ENCODE peak calls at places on chromosomes 16 and 17, in ten cellular contexts. I is AG10803, C is A673, F is BE2C, H is epithelial cell of esophagus, B is Caco-2, X is foreskin fibroblast, T is AG04450, M is AG04449, J is suprapubic skin. D is an unnamed sample.

GRCh38 chr16:50282010-50282538 is 15.7 kb downstream of the ADCY7 start:
- DNase-seq in X (no peak), H (no peak), T (no peak), J (no peak), B (no peak), M (no peak), F (no peak), I (peak), C (no peak), D (peak)

GRCh38 chr17:58666858-58667267 is 25.0 kb downstream of the TEX14 start:
- DNase-seq in J (no peak), H (peak), B (peak), C (peak), M (no peak), T (no peak), I (peak), X (peak), F (no peak), D (peak)

GRCh38 chr16:55056585-55057520 is 126.2 kb downstream of the IRX5 start:
- DNase-seq in X (peak), C (peak), H (peak), B (peak), M (no peak), T (no peak), J (no peak), F (peak), I (no peak), D (no peak)

GRCh38 chr16:24208710-24209109 is 47.4 kb upstream of the CACNG3 start:
- DNase-seq in X (no peak), B (no peak), J (no peak), I (no peak), M (no peak), F (no peak), T (no peak), H (no peak), C (peak), D (no peak)

GRCh38 chr16:49980166-49980565 is 44.9 kb upstream of the CNEP1R1 start:
- DNase-seq in B (no peak), T (no peak), C (no peak), F (no peak), H (no peak), X (no peak), M (no peak), J (no peak), I (peak), D (no peak)

GRCh38 chr17:44432254-44433157 is 43.1 kb upstream of the ITGA2B start:
- DNase-seq in J (no peak), C (no peak), B (no peak), I (no peak), H (no peak), M (no peak), F (no peak), X (no peak), T (no peak), D (no peak)

GRCh38 chr16:15457958-15458357 is 23.6 kb downstream of the BMERB1 start:
- DNase-seq in B (no peak), T (no peak), C (no peak), I (no peak), J (no peak), X (no peak), M (no peak), H (peak), F (no peak), D (no peak)

GRCh38 chr17:19753049-19753444 is 4.9 kb upstream of the ALDH3A1 start:
- DNase-seq in J (no peak), X (peak), M (no peak), I (peak), H (peak), T (no peak), F (no peak), C (no peak), B (no peak), D (peak)

GRCh38 chr16:4664538-4665418 is 28.6 kb upstream of the NUDT16L1 start:
- DNase-seq in H (peak), B (peak), C (no peak), T (no peak), M (no peak), X (no peak), J (no peak), F (no peak), I (no peak), D (peak)

GRCh38 chr17:39200957-39201510 is 951 bp downstream of the RPL19 start:
- DNase-seq in B (no peak), M (no peak), X (no peak), J (no peak), I (no peak), F (no peak), H (no peak), C (no peak), T (no peak), D (no peak)

GRCh38 chr16:82167670-82168069 is 2.4 kb downstream of the MPHOSPH6 start:
- DNase-seq in T (no peak), X (no peak), J (no peak), M (no peak), I (no peak), H (no peak), B (no peak), F (no peak), C (no peak), D (no peak)

GRCh38 chr16:82175627-82176026 is 5.6 kb upstream of the MPHOSPH6 start:
- DNase-seq in I (no peak), B (no peak), T (no peak), C (no peak), M (no peak), H (no peak), X (no peak), J (no peak), F (no peak), D (no peak)

DNA sequence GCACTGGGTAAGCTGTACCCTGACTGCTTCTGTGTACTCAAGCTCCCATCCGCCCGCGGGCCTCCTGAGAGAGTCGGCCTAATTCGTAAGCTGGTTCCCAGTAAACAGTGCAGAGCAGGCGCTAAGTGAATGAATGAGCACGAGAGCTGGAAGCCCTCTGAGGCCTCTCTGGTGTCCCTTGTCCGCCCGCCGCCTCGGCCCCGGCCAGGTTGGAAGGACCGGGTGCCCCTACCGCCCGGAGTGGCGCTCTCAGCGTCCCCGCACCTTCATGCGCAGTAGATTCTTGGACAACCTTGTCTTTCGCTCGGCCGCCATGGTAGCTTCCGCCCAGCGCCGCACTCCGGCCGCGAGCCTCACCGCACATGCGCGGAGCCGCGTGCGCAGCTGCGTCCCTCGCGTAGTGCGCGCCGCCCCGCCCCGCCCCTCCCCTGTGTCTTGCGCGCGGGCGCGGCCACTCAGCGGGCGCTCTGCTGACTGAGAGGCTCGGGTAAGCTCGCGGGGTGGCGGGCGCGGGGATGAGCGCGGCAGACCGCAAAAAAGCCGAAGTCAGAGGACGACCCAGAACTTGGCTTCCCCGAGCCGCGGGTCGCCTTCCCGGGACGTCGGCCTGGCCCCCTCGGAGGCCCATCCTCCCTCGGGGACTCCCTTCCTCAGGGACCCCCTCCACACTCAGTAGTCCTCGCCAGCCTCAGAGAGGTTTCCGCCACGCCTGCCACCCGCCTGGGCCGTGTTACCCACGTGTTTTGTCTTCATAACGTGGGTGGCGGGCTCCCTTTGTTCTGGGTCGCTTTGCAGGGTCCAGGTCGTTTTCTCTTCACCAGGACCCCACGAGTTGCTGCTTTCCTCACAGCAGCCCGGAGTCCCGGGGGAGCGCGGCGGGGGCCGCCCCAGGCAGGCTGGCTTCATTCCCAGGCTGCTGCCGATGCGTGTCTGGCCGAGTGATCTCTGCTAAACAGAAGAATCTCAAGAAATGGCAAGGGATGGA is at the start of gene MPHOSPH6:
- DNase-seq in J (peak), I (peak), H (peak), X (peak), B (peak), F (peak), C (peak), T (peak), M (no peak), D (peak)
- TF ChIP-seq CTCF in J (no peak), I (no peak), H (no peak), X (no peak), B (no peak), F (no peak), C (no peak), T (no peak), M (no peak), D (no peak)

DNA sequence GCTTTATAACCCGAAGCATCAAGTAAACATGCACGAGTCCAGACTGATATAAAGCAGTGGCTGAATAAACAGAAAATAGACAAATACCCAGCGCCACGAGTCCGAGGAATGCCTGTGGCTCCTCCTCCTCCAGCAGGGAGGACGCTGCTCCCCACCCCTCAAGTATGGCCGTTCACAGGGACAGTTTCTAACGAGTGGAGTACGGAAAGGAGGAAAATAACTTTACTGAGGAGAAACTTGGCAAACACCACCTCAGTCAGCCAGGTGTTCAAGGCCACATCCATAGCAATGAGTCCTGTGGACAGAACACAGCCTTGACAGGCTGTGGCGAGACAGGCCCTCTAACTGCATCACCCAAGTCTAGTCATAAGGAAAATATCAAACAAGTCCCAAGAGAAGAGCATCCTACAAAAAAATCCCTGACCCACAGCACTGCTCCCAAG is 9.2 kb downstream of the ZDHHC7 start:
- DNase-seq in X (no peak), H (no peak), C (no peak), I (no peak), J (no peak), T (no peak), M (no peak), B (no peak), F (no peak), D (peak)
- H3K4me3 ChIP-seq in X (no peak), H (no peak), C (no peak), I (no peak), J (peak), T (no peak), M (no peak), B (no peak), F (no peak), D (peak)

DNA sequence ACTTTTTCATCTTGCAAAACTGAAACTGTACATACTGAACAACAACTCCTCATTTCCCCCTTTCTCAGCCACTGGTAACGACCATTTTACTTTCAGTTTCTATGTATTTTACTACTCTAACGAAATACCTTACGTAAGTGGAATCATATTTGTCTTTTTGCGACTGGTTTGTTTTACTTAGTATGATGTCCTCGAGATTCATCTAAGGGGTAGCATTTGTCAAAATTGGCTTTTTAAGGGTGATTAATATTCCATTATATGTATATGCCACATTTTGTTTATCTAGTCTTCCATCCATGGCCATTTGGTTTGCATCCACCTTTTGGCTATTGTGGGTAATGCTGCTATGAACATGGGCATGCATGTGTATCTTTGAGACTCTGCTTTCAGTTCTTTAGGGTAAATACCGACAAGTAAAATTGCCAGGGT is 10.4 kb downstream of the KPNB1 start:
- DNase-seq in C (no peak), J (no peak), F (no peak), I (no peak), B (no peak), H (no peak), M (no peak), X (no peak), T (no peak), D (no peak)
- TF ChIP-seq CTCF in C (no peak), J (no peak), F (no peak), I (no peak), B (no peak), H (no peak), M (no peak), X (no peak), T (no peak), D (no peak)

GRCh38 chr16:760498-761343 is at the start of gene MSLN:
- DNase-seq in C (no peak), H (peak), X (no peak), B (no peak), M (no peak), I (no peak), T (no peak), J (no peak), F (no peak), D (no peak)
- H3K4me3 ChIP-seq in C (no peak), H (no peak), X (no peak), B (no peak), M (no peak), I (no peak), T (no peak), J (no peak), F (no peak), D (no peak)

DNA sequence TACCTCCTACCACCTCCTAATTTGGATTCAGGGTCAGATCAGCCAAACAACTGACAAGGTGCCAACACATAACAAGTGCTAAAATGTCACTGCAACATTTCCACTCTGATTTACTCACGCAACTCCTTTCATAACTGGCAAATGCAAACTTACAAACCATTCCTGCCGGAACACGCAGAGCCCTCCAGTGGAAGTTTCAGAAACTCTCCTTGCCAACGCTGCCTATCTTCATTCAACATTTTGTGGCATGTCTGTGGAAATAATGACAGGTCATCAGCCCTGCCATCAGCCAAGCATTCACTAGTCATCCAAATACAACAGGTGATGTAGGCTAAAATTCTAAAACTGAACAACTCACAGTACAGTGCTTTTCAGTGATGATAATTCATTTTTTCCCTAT is 37.7 kb upstream of the OR3A1 start:
- DNase-seq in F (no peak), C (peak), B (no peak), H (peak), I (no peak), T (no peak), X (no peak), J (no peak), M (no peak), D (no peak)
- TF ChIP-seq CTCF in F (peak), C (no peak), B (peak), H (peak), I (no peak), T (no peak), X (no peak), J (no peak), M (no peak), D (no peak)

DNA sequence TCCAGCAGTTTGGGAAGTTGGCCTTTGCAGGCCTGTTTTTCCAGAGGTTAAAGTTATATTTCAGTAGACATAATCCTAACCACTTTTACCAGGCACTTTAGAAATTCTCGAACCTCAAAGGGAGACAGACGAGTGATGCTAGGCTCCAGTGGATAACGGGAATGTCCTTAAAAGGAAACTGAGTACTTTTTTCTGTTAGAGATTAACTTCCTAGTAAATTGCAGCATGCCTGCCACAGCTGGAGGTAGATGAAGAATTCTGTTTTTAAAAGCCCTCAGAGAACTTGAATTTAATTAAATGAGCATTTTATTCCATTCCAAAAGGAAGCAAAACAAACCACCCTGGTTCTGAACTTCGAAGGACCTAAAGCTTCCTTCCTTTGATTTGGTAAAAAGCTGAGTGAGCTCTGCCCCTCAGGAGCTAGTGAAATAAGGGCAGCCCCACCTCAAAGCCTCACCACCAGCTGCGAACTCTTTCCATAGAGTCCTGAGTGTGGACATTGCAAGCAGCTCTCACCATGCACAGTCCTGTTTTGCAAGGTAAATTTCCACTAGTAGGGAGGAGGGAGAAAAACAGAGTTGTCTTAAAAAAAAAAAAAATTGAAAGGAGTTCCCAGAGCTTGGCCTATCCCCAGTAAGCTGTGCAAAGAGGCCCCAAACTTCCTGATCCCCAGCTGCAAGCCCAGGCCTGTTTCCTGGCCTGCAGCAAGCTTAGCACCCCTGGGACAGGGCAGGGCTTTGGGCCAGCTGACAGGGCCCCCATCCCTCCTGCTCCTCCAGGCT is 11.3 kb downstream of the CHD9NB start:
- DNase-seq in J (peak), I (peak), M (no peak), T (no peak), B (peak), F (peak), H (peak), C (peak), X (peak), D (peak)
- H3K4me3 ChIP-seq in J (peak), I (no peak), M (no peak), T (no peak), B (no peak), F (no peak), H (peak), C (peak), X (no peak), D (no peak)

GRCh38 chr16:57775661-57776469 is 26.4 kb downstream of the KIFC3 start:
- DNase-seq in J (no peak), X (peak), C (no peak), M (no peak), B (peak), I (no peak), H (no peak), T (no peak), F (peak), D (no peak)
- TF ChIP-seq CTCF in J (no peak), X (no peak), C (no peak), M (no peak), B (peak), I (no peak), H (peak), T (peak), F (peak), D (no peak)

DNA sequence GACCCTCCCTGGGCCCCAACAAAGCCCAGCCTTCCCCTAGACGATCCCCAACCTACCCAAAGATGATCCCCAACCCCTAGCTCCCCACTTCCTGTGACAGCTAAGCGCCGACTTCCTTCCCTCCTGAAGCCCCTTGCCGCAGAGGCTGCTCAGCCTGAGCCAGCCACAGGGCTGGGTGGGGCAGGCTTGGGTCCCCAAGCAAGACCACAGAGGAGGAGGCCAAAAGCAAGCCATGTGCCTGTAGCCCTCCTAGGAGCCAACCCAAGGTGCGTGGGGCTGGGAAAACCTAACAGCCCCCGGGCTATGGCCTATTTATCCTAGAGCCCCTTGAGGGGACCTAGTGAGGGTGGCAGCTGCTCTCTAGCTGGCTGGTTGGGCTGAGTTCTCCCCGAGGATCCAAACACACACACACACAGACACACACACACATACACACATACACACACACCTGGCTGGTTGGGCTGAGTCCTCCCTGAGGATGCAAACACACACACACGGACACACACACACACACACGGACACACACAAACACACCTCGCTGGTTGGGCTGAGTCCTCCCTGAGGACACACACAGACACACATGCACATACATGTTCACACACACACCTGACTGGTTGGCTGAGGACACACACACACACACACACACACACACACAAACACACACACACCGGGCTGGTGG is 4.8 kb downstream of the ARRB2 start:
- DNase-seq in M (no peak), C (no peak), H (no peak), T (no peak), F (no peak), I (no peak), B (no peak), J (no peak), X (no peak), D (no peak)
- H3K4me3 ChIP-seq in M (no peak), C (no peak), H (no peak), T (no peak), F (no peak), I (no peak), B (no peak), J (no peak), X (no peak), D (no peak)

DNA sequence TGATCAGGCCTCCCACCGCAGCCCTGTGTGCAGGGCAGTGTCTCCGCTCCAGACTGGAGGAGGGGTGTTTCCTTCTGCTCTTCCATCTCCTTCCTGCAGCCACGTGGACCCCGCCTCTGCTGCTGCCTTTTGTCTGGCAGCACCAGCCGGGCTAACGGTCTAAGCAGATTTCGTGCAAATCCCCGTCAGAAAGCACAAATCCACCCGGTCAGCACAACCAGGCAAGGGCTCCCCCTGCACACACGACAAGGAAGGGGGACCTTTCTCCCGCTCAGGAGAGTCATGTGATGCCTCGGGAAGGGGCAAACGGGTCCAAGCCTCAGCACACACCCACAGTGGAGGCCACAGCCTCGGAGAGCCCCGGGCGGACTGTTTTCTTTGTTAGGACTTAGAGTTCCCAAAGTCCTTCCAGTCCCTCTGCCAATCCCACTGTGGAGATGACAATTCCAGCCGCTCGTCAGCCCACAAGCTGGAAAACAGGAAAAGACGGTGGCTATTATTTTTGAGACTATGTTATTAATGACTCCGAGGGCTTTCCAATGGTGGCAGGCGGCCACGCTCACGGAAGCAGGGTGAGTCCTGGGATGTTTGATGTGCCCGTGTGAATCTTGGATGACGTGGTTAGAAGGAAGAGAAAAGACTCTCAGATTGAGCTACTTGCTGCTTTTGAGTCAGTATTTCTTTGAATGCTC is 22.5 kb upstream of the MEAK7 start:
- DNase-seq in M (no peak), C (no peak), J (no peak), X (peak), F (no peak), H (peak), I (peak), B (no peak), T (no peak), D (peak)
- TF ChIP-seq CTCF in M (no peak), C (no peak), J (no peak), X (no peak), F (no peak), H (no peak), I (no peak), B (no peak), T (no peak), D (no peak)

D was measured in fibroblast of mammary gland.